ENCODE peak calls at places on chromosomes 1 and 21, in nine cellular contexts. C is AG10803; W is thoracic aorta; B is stomach; T is endothelial cell; Q is tibial artery; O is CD4-positive, alpha-beta T cell; V is nephron progenitor cell; K is breast epithelium. G is an unnamed sample.

GRCh38 chr1:179017383-179018326 is 8.0 kb upstream of the FAM20B start:
- DNase-seq in C (peak), W (no peak), B (no peak), T (no peak), Q (no peak), O (no peak), V (no peak), K (no peak), G (no peak)

GRCh38 chr1:9843576-9843945 is 19.8 kb upstream of the CLSTN1 start:
- DNase-seq in C (no peak), W (no peak), B (peak), T (no peak), Q (no peak), O (no peak), V (no peak), K (peak), G (no peak)

GRCh38 chr1:214448536-214448935 is 102.9 kb downstream of the PTPN14 start:
- DNase-seq in C (no peak), W (no peak), B (no peak), T (no peak), Q (no peak), O (no peak), V (no peak), K (no peak), G (no peak)

GRCh38 chr1:71046891-71047634 is 553 bp downstream of the PTGER3 start:
- DNase-seq in C (no peak), W (no peak), B (peak), T (peak), Q (peak), O (no peak), V (no peak), K (peak), G (peak)

GRCh38 chr1:168700565-168701331 is 28.3 kb downstream of the DPT start:
- DNase-seq in C (no peak), W (no peak), B (no peak), T (no peak), Q (no peak), O (no peak), V (no peak), K (no peak), G (no peak)

GRCh38 chr1:12314328-12314903 is 84.6 kb downstream of the VPS13D start:
- DNase-seq in C (peak), W (no peak), B (no peak), T (no peak), Q (no peak), O (no peak), V (no peak), K (no peak), G (no peak)

GRCh38 chr21:30268608-30269197 is 14.0 kb downstream of the KRTAP24-1 start:
- DNase-seq in C (no peak), W (no peak), B (no peak), T (no peak), Q (no peak), O (no peak), V (no peak), K (no peak), G (no peak)

GRCh38 chr1:25912076-25912831 is 6.0 kb upstream of the STMN1 start:
- DNase-seq in C (peak), W (no peak), B (no peak), T (no peak), Q (no peak), O (no peak), V (no peak), K (no peak), G (no peak)

GRCh38 chr1:52621950-52622349 is 11.0 kb upstream of the SHISAL2A start:
- DNase-seq in C (no peak), W (no peak), B (no peak), T (no peak), Q (no peak), O (no peak), V (no peak), K (no peak), G (no peak)

GRCh38 chr1:41583658-41584570 is 99.4 kb upstream of the EDN2 start:
- DNase-seq in C (no peak), W (no peak), B (peak), T (no peak), Q (no peak), O (no peak), V (no peak), K (no peak), G (no peak)

GRCh38 chr21:36452281-36452680 is 27.6 kb downstream of the CLDN14 start:
- DNase-seq in C (no peak), W (no peak), B (no peak), T (no peak), Q (no peak), O (no peak), V (no peak), K (no peak), G (no peak)
- TF ChIP-seq CTCF in C (no peak), W (no peak), B (no peak), T (no peak), Q (no peak), O (no peak), V (no peak), K (no peak), G (no peak)

DNA sequence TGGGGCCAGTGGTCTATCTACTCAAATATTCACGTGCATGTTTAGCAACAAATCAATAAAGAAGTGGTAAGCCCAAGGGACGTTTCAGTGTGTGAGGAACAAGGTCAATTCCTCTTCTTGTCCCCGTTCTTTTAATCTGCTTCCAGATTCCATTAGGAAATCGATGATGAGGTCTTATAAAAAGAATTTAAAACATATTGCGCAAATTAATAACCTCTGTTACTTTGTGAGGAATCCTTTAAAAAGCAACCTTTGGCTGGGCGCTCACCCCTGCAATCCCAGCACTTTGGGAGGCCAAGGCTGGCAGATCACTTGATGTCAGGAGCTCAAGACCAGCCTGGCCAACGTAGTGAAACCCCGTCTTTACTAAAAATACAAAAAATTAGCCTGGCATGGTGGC is 113.0 kb upstream of the TMPRSS2 start:
- DNase-seq in C (peak), W (no peak), B (no peak), T (no peak), Q (no peak), O (no peak), V (no peak), K (no peak), G (no peak)
- TF ChIP-seq CTCF in C (no peak), W (no peak), B (no peak), T (no peak), Q (no peak), O (no peak), V (no peak), K (no peak), G (no peak)

GRCh38 chr1:208045410-208046252 is 134.7 kb upstream of the CD34 start:
- DNase-seq in C (no peak), W (no peak), B (no peak), T (no peak), Q (no peak), O (no peak), V (no peak), K (no peak), G (no peak)
- TF ChIP-seq CTCF in C (peak), W (no peak), B (no peak), T (no peak), Q (no peak), O (no peak), V (no peak), K (no peak), G (no peak)

GRCh38 chr1:87344231-87344630 is 15.6 kb downstream of the LMO4 start:
- DNase-seq in C (no peak), W (no peak), B (no peak), T (no peak), Q (no peak), O (no peak), V (no peak), K (no peak), G (no peak)
- TF ChIP-seq CTCF in C (no peak), W (no peak), B (no peak), T (no peak), Q (no peak), O (no peak), V (no peak), K (no peak), G (no peak)

DNA sequence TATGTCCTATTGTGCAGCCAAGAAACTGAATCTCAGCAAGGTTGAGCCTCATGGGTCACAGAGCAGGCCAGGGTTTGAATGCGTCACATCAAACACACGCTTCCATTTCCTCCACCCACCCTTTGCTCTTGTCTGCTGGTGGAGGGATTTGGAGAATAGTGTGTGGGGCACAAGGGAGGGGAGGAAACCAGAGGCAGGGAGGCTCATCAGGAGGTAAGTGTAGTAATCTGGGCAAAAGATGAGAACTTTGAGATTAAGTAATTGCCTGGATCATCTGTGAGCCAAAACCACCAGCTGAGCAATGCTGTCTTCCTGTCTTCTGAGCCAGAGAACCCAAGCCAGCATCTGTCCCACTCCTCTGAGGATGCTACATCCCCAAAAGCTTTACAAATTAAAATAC is 45.3 kb downstream of the C8B start:
- DNase-seq in C (peak), W (no peak), B (no peak), T (no peak), Q (no peak), O (no peak), V (no peak), K (no peak), G (no peak)
- TF ChIP-seq CTCF in C (no peak), W (no peak), B (no peak), T (no peak), Q (no peak), O (no peak), V (no peak), K (no peak), G (no peak)

DNA sequence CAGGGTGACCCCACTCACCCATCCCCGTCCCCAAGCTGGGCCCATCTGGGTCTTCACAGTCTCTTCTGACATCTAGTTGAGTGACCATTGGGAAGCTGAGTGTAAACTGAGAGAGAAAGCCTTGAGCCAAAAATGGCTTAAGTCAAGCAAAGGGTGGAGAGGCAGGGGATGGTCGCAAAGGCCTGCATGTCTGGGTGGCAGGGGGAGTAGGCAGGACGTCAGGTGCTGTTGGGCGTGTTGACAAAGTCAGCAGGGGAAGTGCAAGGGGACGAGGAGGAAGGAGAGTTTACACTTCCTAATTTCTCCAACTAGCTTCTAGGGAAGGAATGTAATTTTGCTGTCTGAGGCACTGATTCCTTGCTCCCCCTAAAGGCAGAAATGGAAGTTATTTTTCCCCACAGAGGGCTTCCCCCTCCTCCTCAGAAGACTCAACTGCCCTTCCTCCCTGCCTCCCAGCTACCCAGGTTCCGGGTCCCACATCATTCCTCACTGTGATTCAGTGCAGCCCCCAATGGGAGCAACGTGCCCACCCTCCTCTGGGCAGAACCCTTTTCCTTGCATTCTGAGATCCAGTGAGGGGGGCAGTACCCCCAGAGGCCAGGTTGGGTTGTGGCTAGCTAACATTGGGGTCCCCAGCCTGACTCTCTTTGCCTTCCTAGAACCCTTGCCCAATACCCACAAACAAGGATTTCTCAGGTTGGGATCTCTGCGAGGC is 1.2 kb upstream of the ADORA1 start:
- DNase-seq in C (peak), W (no peak), B (no peak), T (no peak), Q (peak), O (no peak), V (no peak), K (peak), G (no peak)
- TF ChIP-seq CTCF in C (peak), W (peak), B (peak), T (no peak), Q (peak), O (no peak), V (peak), K (no peak), G (no peak)

DNA sequence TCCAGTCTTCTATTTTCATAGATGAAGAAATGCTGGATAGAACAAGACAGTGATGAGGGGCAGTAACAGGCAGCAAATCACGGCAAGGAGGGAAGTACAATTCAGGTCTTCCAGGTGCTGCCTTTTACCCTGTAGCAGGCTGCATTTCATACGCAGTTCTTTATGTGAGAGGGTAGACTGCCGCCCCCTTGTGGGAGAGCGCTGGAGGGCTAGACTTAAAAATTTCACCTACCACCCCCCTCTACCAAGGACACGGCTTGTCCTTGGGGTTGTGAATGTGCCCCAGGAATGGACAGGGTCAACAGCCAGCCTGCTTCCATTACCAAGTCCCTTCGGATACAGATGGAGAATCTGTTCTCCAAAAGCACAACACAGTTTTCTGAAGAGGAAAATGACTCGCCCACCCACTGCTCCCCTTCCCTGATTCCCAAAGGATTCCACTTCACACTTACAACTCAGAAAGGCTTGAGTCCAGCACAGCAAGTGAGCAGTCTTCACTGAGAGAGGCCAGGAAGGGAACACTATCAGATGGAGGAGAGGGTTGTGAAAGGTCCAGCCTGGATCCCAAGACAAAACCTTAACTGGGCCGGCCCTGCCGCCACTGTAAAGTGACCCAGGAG is 7.4 kb downstream of the WDR77 start:
- DNase-seq in C (peak), W (no peak), B (peak), T (peak), Q (no peak), O (peak), V (peak), K (no peak), G (peak)
- TF ChIP-seq CTCF in C (peak), W (peak), B (peak), T (peak), Q (peak), O (peak), V (peak), K (no peak), G (peak)